ENCODE peak calls at places on chromosomes 4 and X, in four cellular contexts. K is fibroblast of the conjunctiva, B is anterior cingulate cortex, G is cardiac fibroblast. C is an unnamed sample.

GRCh38 chrX:54785901-54786300 is 12.2 kb downstream of the ITIH6 start:
- DNase-seq in K (no peak), B (no peak), G (peak), C (peak)

GRCh38 chrX:2423293-2423692 is 77.5 kb downstream of the DHRSX start:
- DNase-seq in K (no peak), B (no peak), G (peak), C (no peak)

GRCh38 chrX:130179579-130180215 is 7.9 kb downstream of the RAB33A start:
- DNase-seq in B (no peak), G (no peak), K (no peak), C (no peak)

GRCh38 chr4:141541851-141542250 is 94.5 kb upstream of the IL15 start:
- DNase-seq in K (peak), B (no peak), G (peak), C (no peak)

GRCh38 chr4:176270669-176271068 is 1.6 kb upstream of the ASB5 start:
- DNase-seq in B (no peak), G (peak), K (peak), C (no peak)

GRCh38 chrX:152632445-152633097 is 5.1 kb upstream of the GABRQ start:
- DNase-seq in G (peak), K (peak), B (no peak), C (peak)

GRCh38 chr4:74042681-74043080 is 4.2 kb upstream of the CXCL3 start:
- DNase-seq in K (no peak), G (no peak), B (no peak), C (no peak)

GRCh38 chr4:73187325-73187724 is 71.3 kb downstream of the ANKRD17 start:
- DNase-seq in G (peak), B (no peak), K (no peak), C (no peak)

GRCh38 chrX:3176439-3176820 is 135.2 kb downstream of the ARSF start:
- DNase-seq in B (no peak), K (no peak), G (peak), C (no peak)

GRCh38 chr4:1202526-1203378 is 30.4 kb upstream of the SPON2 start:
- DNase-seq in K (no peak), G (no peak), B (no peak), C (no peak)

GRCh38 chr4:87060957-87061356 is 126.1 kb downstream of the AFF1 start:
- DNase-seq in G (peak), B (no peak), K (no peak), C (no peak)

GRCh38 chr4:40255722-40256281 is 59.0 kb downstream of the RHOH start:
- DNase-seq in G (peak), B (no peak), K (peak), C (no peak)

GRCh38 chrX:8433296-8434094 is 31.1 kb upstream of the VCX3B start:
- DNase-seq in B (no peak), K (no peak), G (no peak), C (no peak)

GRCh38 chrX:154074199-154074598 is 23.3 kb downstream of the MECP2 start:
- DNase-seq in K (peak), G (peak), B (no peak), C (no peak)

GRCh38 chr4:150209140-150209829 is 131.0 kb downstream of the DCLK2 start:
- DNase-seq in K (peak), B (no peak), G (peak), C (no peak)

C was measured in right lobe of liver.